ENCODE peak calls at places on chromosome 16, in eight cellular contexts. F is H9; G is germinal center; U is brain microvascular endothelial cell; K is activated CD4-positive, alpha-beta T cell treated with anti-CD3 and anti-CD28 coated beads, Interleukin-2, amount 10 ng/mL, durations not matched to agents 7 days and 5 days; R is neural crest cell; H is left kidney; Y is stimulated activated CD4-positive, alpha-beta T cell treated with anti-CD3 and anti-CD28 coated beads, Interleukin-2, amount 100 ng/mL, for 48 hours. Z is an unnamed sample.

GRCh38 chr16:69166946-69167930 is 19.7 kb upstream of the SNTB2 start:
- DNase-seq in F (no peak), G (no peak), U (peak), K (no peak), R (no peak), H (no peak), Y (no peak), Z (peak)

GRCh38 chr16:73058616-73059409 is 10.9 kb upstream of the ZFHX3 start:
- DNase-seq in F (no peak), G (peak), U (peak), K (peak), R (peak), H (peak), Y (no peak), Z (peak)

GRCh38 chr16:31201511-31202401 is 804 bp downstream of the PYCARD start:
- DNase-seq in F (peak), G (peak), U (no peak), K (peak), R (no peak), H (peak), Y (no peak), Z (no peak)

GRCh38 chr16:68760671-68761275 is 23.7 kb downstream of the CDH1 start:
- DNase-seq in F (no peak), G (no peak), U (peak), K (peak), R (no peak), H (no peak), Y (peak), Z (peak)

GRCh38 chr16:21326459-21326858 is 48.4 kb upstream of the CRYM start:
- DNase-seq in F (no peak), G (no peak), U (no peak), K (no peak), R (no peak), H (no peak), Y (no peak), Z (no peak)

GRCh38 chr16:53732296-53732929 is 28.5 kb downstream of the FTO start:
- DNase-seq in F (no peak), G (no peak), U (no peak), K (no peak), R (no peak), H (no peak), Y (no peak), Z (peak)

GRCh38 chr16:56192644-56192960 is 1.3 kb downstream of the GNAO1 start:
- DNase-seq in F (no peak), G (no peak), U (no peak), K (no peak), R (no peak), H (no peak), Y (no peak), Z (no peak)

GRCh38 chr16:8718753-8719386 is 44.5 kb downstream of the ABAT start:
- DNase-seq in F (no peak), G (no peak), U (no peak), K (no peak), R (no peak), H (peak), Y (no peak), Z (no peak)

GRCh38 chr16:9658157-9658556 is 524.1 kb downstream of the GRIN2A start:
- DNase-seq in F (no peak), G (no peak), U (no peak), K (no peak), R (no peak), H (no peak), Y (no peak), Z (no peak)

GRCh38 chr16:1932050-1933028 is 10.7 kb downstream of the MSRB1 start:
- DNase-seq in F (peak), G (no peak), U (no peak), K (no peak), R (no peak), H (peak), Y (no peak), Z (peak)

GRCh38 chr16:65660390-65660789 is 538.5 kb upstream of the CDH11 start:
- DNase-seq in F (no peak), G (no peak), U (no peak), K (no peak), R (no peak), H (no peak), Y (no peak), Z (peak)

GRCh38 chr16:62966626-62967025 is 930.4 kb upstream of the CDH8 start:
- DNase-seq in F (no peak), G (no peak), U (no peak), K (no peak), R (no peak), H (no peak), Y (no peak), Z (no peak)

GRCh38 chr16:85563515-85564276 is 49.4 kb upstream of the GSE1 start:
- DNase-seq in F (no peak), G (no peak), U (no peak), K (no peak), R (no peak), H (peak), Y (no peak), Z (peak)

GRCh38 chr16:87723224-87723619 is 42.6 kb downstream of the KLHDC4 start:
- DNase-seq in F (no peak), G (no peak), U (peak), K (no peak), R (no peak), H (peak), Y (no peak), Z (peak)

GRCh38 chr16:67349172-67349571 is 22.6 kb downstream of the LRRC36 start:
- DNase-seq in F (no peak), G (no peak), U (no peak), K (no peak), R (no peak), H (peak), Y (no peak), Z (peak)

GRCh38 chr16:47493358-47494337 is 32.5 kb downstream of the PHKB start:
- DNase-seq in F (no peak), G (peak), U (no peak), K (no peak), R (no peak), H (no peak), Y (no peak), Z (no peak)

GRCh38 chr16:59632266-59632855 is 898.2 kb upstream of the GOT2 start:
- DNase-seq in F (no peak), G (no peak), U (peak), K (no peak), R (no peak), H (no peak), Y (no peak), Z (peak)

Z was measured in fibroblast of pulmonary artery.